ENCODE peak calls at places on chromosome 10, in ten cellular contexts. S is WTC11; D is lung microvascular endothelial cell; H is GM03348; V is NCI-H1105; T is NCI-H460; K is stromal cell of bone marrow; F is amniotic stem cell; X is stimulated activated naive CD8-positive, alpha-beta T cell treated with anti-CD3 and anti-CD28 coated beads, Interleukin-15, Interleukin-2, amounts not matched to agents 100 U/mL and 50 U/mL, for 24 hours; N is HepG2. C is an unnamed sample.
A peak's percentile ranks its signal among the peaks of the same experiment; 100 is the strongest.

GRCh38 chr10:21499910-21500577 is 25.4 kb downstream of the SKIDA1 start:
- DNase-seq in X (peak; percentile 35), N (no peak), K (no peak), S (peak; percentile 82), H (no peak), V (no peak), T (no peak), F (no peak), D (no peak), C (no peak)

GRCh38 chr10:20105236-20105635 is 289.0 kb downstream of the PLXDC2 start:
- DNase-seq in X (no peak), V (no peak), H (no peak), S (no peak), K (no peak), F (no peak), D (no peak), N (no peak), T (no peak), C (no peak)

GRCh38 chr10:114172776-114173555 is 1.0 kb downstream of the CCDC186 start:
- DNase-seq in V (no peak), K (no peak), T (no peak), D (peak; percentile 29), N (no peak), X (no peak), S (no peak), H (no peak), F (no peak), C (no peak)

GRCh38 chr10:2856598-2856997 is 210.8 kb upstream of the PFKP start:
- DNase-seq in F (no peak), X (no peak), H (no peak), D (no peak), S (no peak), N (no peak), T (no peak), K (no peak), V (peak; percentile 31), C (no peak)

GRCh38 chr10:5565671-5566581 is 41.2 kb downstream of the CALML3 start:
- DNase-seq in X (no peak), V (no peak), H (peak; percentile 74), F (peak; percentile 59), T (no peak), D (no peak), N (no peak), S (no peak), K (peak; percentile 49), C (peak; percentile 55)

GRCh38 chr10:132307823-132308587 is at the start of gene STK32C:
- DNase-seq in S (peak; percentile 86), T (peak; percentile 89), K (peak; percentile 76), D (peak; percentile 95), H (peak; percentile 100), F (peak; percentile 85), V (peak; percentile 79), N (peak; percentile 68), X (peak; percentile 93), C (peak; percentile 14)

GRCh38 chr10:91617073-91617580 is 15.7 kb downstream of the PPP1R3C start:
- DNase-seq in S (no peak), D (no peak), T (peak; percentile 70), K (peak; percentile 41), V (no peak), F (peak; percentile 66), N (no peak), H (peak; percentile 29), X (no peak), C (peak; percentile 79)

GRCh38 chr10:97434055-97434454 is 8.1 kb downstream of the PGAM1 start:
- DNase-seq in V (no peak), F (no peak), T (no peak), N (no peak), D (no peak), X (no peak), H (no peak), K (no peak), S (no peak), C (no peak)

GRCh38 chr10:100008708-100009282 is 952 bp downstream of the DNMBP start:
- DNase-seq in V (no peak), X (no peak), D (peak; percentile 30), F (no peak), H (no peak), N (no peak), K (no peak), T (no peak), S (no peak), C (no peak)

GRCh38 chr10:122688293-122688989 is 11.2 kb downstream of the C10orf120 start:
- DNase-seq in T (no peak), V (no peak), D (peak; percentile 17), X (no peak), H (peak; percentile 11), K (peak; percentile 30), N (no peak), S (no peak), F (no peak), C (no peak)

GRCh38 chr10:126092806-126093205 is 196.4 kb downstream of the FANK1 start:
- DNase-seq in H (peak; percentile 13), F (no peak), T (no peak), V (no peak), K (no peak), S (no peak), D (no peak), X (no peak), N (no peak), C (no peak)

GRCh38 chr10:86443069-86443468 is 76.5 kb upstream of the GRID1 start:
- DNase-seq in D (no peak), N (peak; percentile 63), X (no peak), S (no peak), K (no peak), F (no peak), H (peak; percentile 26), V (no peak), T (no peak), C (peak; percentile 66)

GRCh38 chr10:110918633-110919348 is at the start of gene BBIP1:
- DNase-seq in K (peak; percentile 100), S (no peak), D (peak; percentile 100), N (peak; percentile 99), X (no peak), H (peak; percentile 96), T (peak; percentile 100), F (peak; percentile 99), V (no peak), C (peak; percentile 99)

GRCh38 chr10:104527013-104527412 is 114.1 kb upstream of the SORCS3 start:
- DNase-seq in N (no peak), D (no peak), T (no peak), V (no peak), S (no peak), K (no peak), F (no peak), X (no peak), H (no peak), C (no peak)

GRCh38 chr10:79047875-79048638 is 20.7 kb upstream of the ZMIZ1 start:
- DNase-seq in H (no peak), D (peak; percentile 31), K (no peak), T (no peak), F (no peak), V (no peak), N (no peak), X (peak; percentile 68), S (no peak), C (no peak)

GRCh38 chr10:69716711-69717560 is 84.8 kb upstream of the COL13A1 start:
- DNase-seq in T (peak; percentile 58), D (peak; percentile 29), F (peak; percentile 39), H (peak; percentile 71), S (peak; percentile 84), N (peak; percentile 35), V (peak; percentile 5), K (no peak), X (peak; percentile 74), C (no peak)

GRCh38 chr10:97069576-97070362 is 116.0 kb downstream of the SLIT1 start:
- DNase-seq in S (no peak), V (no peak), T (peak; percentile 47), F (no peak), N (no peak), H (no peak), X (no peak), K (no peak), D (no peak), C (no peak)

GRCh38 chr10:48981310-48981907 is 41.8 kb upstream of the LRRC18 start:
- DNase-seq in H (peak; percentile 81), D (peak; percentile 66), X (peak; percentile 56), N (peak; percentile 24), T (peak; percentile 26), F (no peak), S (peak; percentile 87), V (no peak), K (no peak), C (no peak)

GRCh38 chr10:30433779-30434272 is at the start of gene MAP3K8:
- DNase-seq in S (peak; percentile 87), K (peak; percentile 71), V (peak; percentile 32), H (peak; percentile 92), N (peak; percentile 89), F (peak; percentile 66), T (peak; percentile 78), X (peak; percentile 93), D (peak; percentile 97), C (no peak)